ENCODE peak calls at places on chromosomes 5 and 9, in four cellular contexts. C is mucosa of descending colon, Y is psoas muscle, M is A549. J is an unnamed sample. For H3K4me1, the result is how much of the 10 kb centered on the place peaks cover.

GRCh38 chr5:123708074-123708806 is 196.3 kb downstream of the CSNK1G3 start:
- DNase-seq in Y (no peak), M (peak), C (no peak), J (peak)

GRCh38 chr5:167050568-167051214 is 1240.8 kb upstream of the WWC1 start:
- DNase-seq in C (no peak), M (no peak), Y (no peak), J (no peak)

GRCh38 chr9:132559711-132560110 is 22.7 kb upstream of the BARHL1 start:
- DNase-seq in M (no peak), Y (no peak), C (no peak), J (no peak)

GRCh38 chr5:67414712-67415111 is 218.1 kb upstream of the CD180 start:
- DNase-seq in Y (no peak), M (no peak), C (no peak), J (peak)

GRCh38 chr9:130689937-130690700 is 3.5 kb upstream of the EXOSC2 start:
- DNase-seq in C (peak), Y (peak), M (peak), J (peak)

GRCh38 chr5:123817267-123817666 is 305.3 kb downstream of the CSNK1G3 start:
- DNase-seq in Y (no peak), C (no peak), M (no peak), J (no peak)

GRCh38 chr9:135516132-135516860 is 4.9 kb upstream of the LCN1 start:
- DNase-seq in Y (no peak), M (no peak), C (no peak), J (no peak)

GRCh38 chr5:126449751-126450271 is 26.6 kb downstream of the GRAMD2B start:
- DNase-seq in M (no peak), Y (no peak), C (no peak), J (peak)

GRCh38 chr5:173152547-173152946 is 8.2 kb downstream of the BNIP1 start:
- DNase-seq in M (no peak), Y (no peak), C (no peak), J (no peak)

GRCh38 chr9:131278421-131279111 is 2.3 kb upstream of the FAM78A start:
- DNase-seq in C (peak), Y (no peak), M (no peak), J (no peak)

GRCh38 chr5:78523314-78524193 is 125.0 kb downstream of the LHFPL2 start:
- DNase-seq in C (no peak), Y (no peak), M (no peak), J (no peak)

GRCh38 chr9:109062543-109062942 is 49.2 kb upstream of the CTNNAL1 start:
- DNase-seq in Y (no peak), C (no peak), M (no peak), J (no peak)

GRCh38 chr9:81618923-81619322 is 70.4 kb downstream of the TLE1 start:
- DNase-seq in Y (no peak), C (no peak), M (no peak), J (no peak)

GRCh38 chr9:81621785-81622243 is 67.5 kb downstream of the TLE1 start:
- DNase-seq in Y (no peak), C (no peak), M (no peak), J (no peak)

GRCh38 chr9:81621111-81621510 is 68.2 kb downstream of the TLE1 start:
- DNase-seq in Y (no peak), C (no peak), M (no peak), J (no peak)

GRCh38 chr9:81619353-81620008 is 69.9 kb downstream of the TLE1 start:
- DNase-seq in C (no peak), M (no peak), Y (no peak), J (no peak)

DNA sequence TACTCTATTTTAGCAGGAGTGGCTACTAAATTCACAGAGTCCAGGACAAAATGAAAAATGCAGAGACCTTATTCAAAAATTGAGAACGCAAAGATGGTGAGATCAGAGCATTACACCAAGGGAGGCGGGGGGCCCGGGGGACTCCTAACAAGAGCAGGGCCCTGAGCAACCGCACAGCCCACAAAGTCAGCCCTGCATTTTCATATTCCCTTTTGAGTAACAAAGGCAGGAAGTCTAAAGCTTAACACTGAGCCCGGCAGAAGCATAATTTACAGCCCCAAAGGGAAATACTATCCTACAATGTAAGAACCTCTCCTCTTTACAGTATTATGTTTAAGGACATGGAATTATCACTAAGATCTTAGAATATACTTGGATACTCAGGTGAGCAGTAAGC is 69.3 kb downstream of the TLE1 start:
- DNase-seq in C (no peak), Y (no peak), M (no peak), J (no peak)
- TF ChIP-seq CTCF in C (no peak), Y (no peak), M (no peak), J (no peak)

DNA sequence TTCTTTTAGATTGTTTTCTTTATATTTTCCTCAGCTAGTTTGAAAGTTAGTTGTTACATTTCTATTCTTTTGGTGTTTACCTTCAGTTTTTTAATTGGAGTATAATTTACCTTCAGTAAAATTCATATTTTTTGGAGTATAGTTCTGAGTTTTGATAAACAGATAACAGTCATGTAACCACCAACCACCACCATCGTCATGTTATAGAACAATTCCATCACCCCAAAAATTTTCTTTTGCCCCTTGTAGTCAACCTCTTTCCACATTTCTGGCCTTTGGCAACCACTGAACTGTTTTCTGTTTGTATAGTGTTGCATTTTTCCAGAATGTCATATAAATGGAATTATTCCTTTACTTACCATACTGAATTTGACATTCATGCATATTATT is 6.8 kb downstream of the RMI1 start:
- DNase-seq in C (no peak), Y (no peak), M (no peak), J (no peak)
- H3K4me1 ChIP-seq in C (under half), Y (under half), M (under half), J (under half)

GRCh38 chr9:19703702-19704101 is 85.1 kb downstream of the SLC24A2 start:
- DNase-seq in C (no peak), Y (no peak), M (no peak), J (no peak)

GRCh38 chr9:19701274-19701673 is 87.6 kb downstream of the SLC24A2 start:
- DNase-seq in C (no peak), M (no peak), Y (no peak), J (no peak)

GRCh38 chr9:19701991-19702390 is 86.8 kb downstream of the SLC24A2 start:
- DNase-seq in C (no peak), M (no peak), Y (no peak), J (no peak)

GRCh38 chr9:19698960-19699359 is 89.9 kb downstream of the SLC24A2 start:
- DNase-seq in C (no peak), M (no peak), Y (no peak), J (no peak)

GRCh38 chr9:19699757-19700156 is 89.1 kb downstream of the SLC24A2 start:
- DNase-seq in M (no peak), Y (no peak), C (no peak), J (no peak)
- TF ChIP-seq CTCF in M (no peak), Y (no peak), C (no peak), J (no peak)

GRCh38 chr5:674630-675011 is 18.5 kb downstream of the TPPP start:
- DNase-seq in M (no peak), Y (no peak), C (no peak), J (no peak)
- H3K4me1 ChIP-seq in M (under half), Y (under half), C (under half), J (under half)

DNA sequence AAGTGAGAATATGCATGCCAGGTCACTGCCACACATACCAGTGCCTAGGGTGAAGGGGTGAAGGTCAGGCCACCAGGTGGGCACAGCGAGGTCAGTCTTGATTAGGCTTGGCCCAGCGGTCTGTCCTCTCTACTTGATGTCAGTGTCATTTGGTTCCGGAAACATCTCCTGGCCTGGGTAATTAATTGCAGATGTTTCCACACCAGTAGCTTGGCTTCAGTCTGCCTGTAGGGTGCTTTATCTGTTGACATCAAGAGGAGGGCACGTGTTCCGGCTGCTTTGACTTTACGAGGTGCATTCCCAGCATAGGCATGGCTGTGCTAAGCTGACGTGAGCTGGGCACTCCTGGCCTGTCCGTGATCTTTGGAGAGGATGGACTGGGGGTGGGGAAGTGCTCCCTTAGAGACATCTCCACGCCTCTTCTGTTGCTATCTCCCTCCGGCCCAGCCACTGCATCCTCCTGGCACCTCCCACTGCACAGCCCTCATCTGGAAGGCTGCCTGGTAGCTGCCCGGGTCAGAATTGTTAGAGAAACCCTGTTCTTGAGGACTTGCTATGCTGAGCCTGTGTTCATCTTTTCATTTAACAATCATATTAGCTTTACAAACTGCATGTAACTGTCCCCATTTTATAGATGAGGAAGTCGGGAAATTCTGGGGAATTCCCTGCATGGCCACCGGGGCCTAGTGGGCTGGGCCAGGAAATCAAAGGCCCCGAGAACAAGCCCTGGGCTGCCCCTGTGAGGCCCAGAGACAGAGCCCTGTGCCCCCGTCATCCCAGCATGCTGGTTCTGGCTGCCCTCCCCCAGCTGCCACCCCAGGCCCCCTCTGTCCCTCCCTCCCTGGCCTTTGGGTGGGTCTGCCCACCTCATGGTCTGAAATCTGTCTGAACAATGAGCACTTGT is 29.1 kb downstream of the JADE2 start:
- DNase-seq in C (no peak), M (peak), Y (peak), J (peak)
- TF ChIP-seq CTCF in C (no peak), M (no peak), Y (no peak), J (no peak)